ENCODE peak calls at places on chromosomes 4 and X, in eight cellular contexts. U, B, R, H, Q, S, J and W are unnamed samples.

GRCh38 chr4:2646386-2647149 is 109.6 kb downstream of the TNIP2 start:
- DNase-seq in B (no peak), U (no peak), J (no peak), R (peak), Q (no peak), S (no peak), H (no peak), W (no peak)

GRCh38 chr4:96205143-96205542 is 365.2 kb downstream of the PDHA2 start:
- DNase-seq in H (no peak), J (no peak), B (no peak), R (no peak), S (no peak), Q (no peak), U (no peak), W (no peak)

GRCh38 chr4:26779674-26780073 is 81.0 kb upstream of the STIM2 start:
- DNase-seq in S (no peak), H (no peak), U (peak), B (peak), J (no peak), R (no peak), Q (peak), W (no peak)

GRCh38 chr4:147773261-147774184 is 41.6 kb downstream of the ARHGAP10 start:
- DNase-seq in Q (peak), B (peak), H (no peak), S (no peak), U (peak), R (no peak), J (no peak), W (no peak)

GRCh38 chr4:171235516-171235915 is 577.7 kb upstream of the GALNTL6 start:
- DNase-seq in J (no peak), Q (no peak), U (no peak), H (no peak), S (no peak), R (no peak), B (no peak), W (no peak)

GRCh38 chrX:75873993-75874392 is 88.9 kb upstream of the MAGEE2 start:
- DNase-seq in S (no peak), R (no peak), Q (no peak), H (no peak), U (no peak), B (no peak), J (no peak), W (no peak)

GRCh38 chr4:78644744-78645330 is 93.3 kb downstream of the ANXA3 start:
- DNase-seq in J (peak), R (peak), H (no peak), B (peak), Q (peak), S (peak), U (peak), W (peak)

GRCh38 chr4:2084316-2084715 is 25.2 kb downstream of the NAT8L start:
- DNase-seq in R (no peak), J (no peak), S (no peak), U (peak), Q (peak), B (peak), H (no peak), W (no peak)